ENCODE peak calls at places on chromosomes 2 and 18, in six cellular contexts. R is IMR-90, J is right lobe of liver, L is PC-3, Q is brain microvascular endothelial cell, B is tibial artery. Z is an unnamed sample.

GRCh38 chr18:21196426-21196825 is 45.6 kb upstream of the GREB1L start:
- DNase-seq in R (no peak), Q (no peak), J (no peak), L (no peak), B (no peak), Z (no peak)

GRCh38 chr2:152189622-152190495 is 14.3 kb upstream of the STAM2 start:
- DNase-seq in J (no peak), Q (peak; percentile 67), L (peak; percentile 80), R (peak; percentile 77), B (no peak), Z (no peak)

GRCh38 chr2:188456114-188456909 is 164.6 kb downstream of the GULP1 start:
- DNase-seq in R (no peak), L (peak; percentile 3), B (no peak), Q (no peak), J (peak; percentile 26), Z (no peak)

GRCh38 chr2:235940330-235940729 is 227.9 kb downstream of the GBX2 start:
- DNase-seq in L (no peak), B (peak; percentile 54), J (no peak), Q (peak; percentile 99), R (peak; percentile 97), Z (no peak)

GRCh38 chr18:50158866-50159653 is 35.9 kb downstream of the MYO5B start:
- DNase-seq in R (no peak), L (peak; percentile 79), J (no peak), Q (no peak), B (no peak), Z (no peak)

GRCh38 chr18:22503803-22504202 is 86.1 kb upstream of the CTAGE1 start:
- DNase-seq in B (peak; percentile 60), L (no peak), R (peak; percentile 97), J (no peak), Q (no peak), Z (no peak)

GRCh38 chr18:25456284-25456683 is 104.3 kb upstream of the ZNF521 start:
- DNase-seq in B (no peak), J (no peak), R (no peak), L (no peak), Q (no peak), Z (no peak)

GRCh38 chr18:48765053-48765452 is 185.7 kb downstream of the SMAD7 start:
- DNase-seq in R (no peak), L (no peak), J (peak; percentile 40), Q (no peak), B (no peak), Z (no peak)

GRCh38 chr2:238702691-238703415 is 145.0 kb upstream of the TWIST2 start:
- DNase-seq in R (no peak), J (peak; percentile 30), L (no peak), Q (no peak), B (peak; percentile 52), Z (no peak)

GRCh38 chr2:225033440-225034390 is 8.6 kb downstream of the DOCK10 start:
- DNase-seq in J (no peak), Q (no peak), L (no peak), R (no peak), B (no peak), Z (no peak)

GRCh38 chr18:37464287-37464686 is 101.3 kb downstream of the CELF4 start:
- DNase-seq in Q (no peak), L (no peak), B (no peak), J (no peak), R (no peak), Z (no peak)

GRCh38 chr18:13376841-13377351 is 158.3 kb downstream of the LDLRAD4 start:
- DNase-seq in L (no peak), Q (no peak), J (no peak), B (no peak), R (no peak), Z (peak; percentile 73)

GRCh38 chr2:125942585-125943424 is 713.2 kb upstream of the GYPC start:
- DNase-seq in L (no peak), B (no peak), Q (no peak), R (no peak), J (no peak), Z (no peak)

GRCh38 chr2:69694894-69695849 is 46.8 kb upstream of the ANXA4 start:
- DNase-seq in Q (peak; percentile 67), R (peak; percentile 91), J (no peak), B (no peak), L (peak; percentile 97), Z (no peak)

GRCh38 chr2:144470334-144470733 is 49.6 kb downstream of the ZEB2 start:
- DNase-seq in L (peak; percentile 27), B (no peak), Q (no peak), J (no peak), R (no peak), Z (no peak)

GRCh38 chr2:65607906-65608305 is 175.5 kb upstream of the SPRED2 start:
- DNase-seq in Q (no peak), B (no peak), J (no peak), R (no peak), L (no peak), Z (no peak)
- H3K27ac ChIP-seq in Q (no peak overlapping the region), B (peak overlapping the region; percentile 80), J (no peak overlapping the region), R (no peak overlapping the region), L (no peak overlapping the region), Z (no peak overlapping the region)

GRCh38 chr2:158031371-158031770 is 70.3 kb upstream of the UPP2 start:
- DNase-seq in B (no peak), Q (no peak), J (no peak), L (no peak), R (no peak), Z (no peak)

GRCh38 chr2:158038906-158039305 is 62.8 kb upstream of the UPP2 start:
- DNase-seq in L (no peak), B (no peak), Q (no peak), R (no peak), J (no peak), Z (no peak)

GRCh38 chr2:158034198-158034831 is 67.4 kb upstream of the UPP2 start:
- DNase-seq in R (peak; percentile 48), L (peak; percentile 76), J (peak; percentile 62), B (no peak), Q (peak; percentile 73), Z (no peak)
- TF ChIP-seq CTCF in R (peak; percentile 46), L (peak; percentile 71), J (peak; percentile 65), B (no peak), Q (peak; percentile 73), Z (peak; percentile 30)

DNA sequence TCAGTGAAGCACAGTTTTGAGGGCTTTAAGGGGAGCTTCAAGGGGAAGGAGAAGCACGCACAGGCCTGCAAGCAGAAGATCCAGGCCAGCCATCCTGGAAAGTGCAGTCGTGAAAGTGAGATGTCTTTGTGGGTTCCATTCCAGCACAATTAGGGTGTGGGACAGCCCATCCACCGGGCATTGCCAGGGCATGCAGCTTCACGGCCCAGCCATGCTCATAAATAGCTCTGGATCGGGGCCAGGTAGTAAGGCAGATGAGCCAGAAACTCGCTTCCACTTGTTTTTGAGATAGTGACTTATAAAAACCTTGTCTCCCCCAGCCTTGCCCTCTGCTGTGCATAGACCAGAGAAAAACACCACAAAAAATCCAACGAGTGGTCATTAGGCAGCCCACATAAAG is 21.0 kb downstream of the KDSR start:
- DNase-seq in L (no peak), B (no peak), J (no peak), R (no peak), Q (no peak), Z (no peak)
- H3K27ac ChIP-seq in L (no peak overlapping the region), B (no peak overlapping the region), J (no peak overlapping the region), R (no peak overlapping the region), Q (no peak overlapping the region), Z (no peak overlapping the region)

DNA sequence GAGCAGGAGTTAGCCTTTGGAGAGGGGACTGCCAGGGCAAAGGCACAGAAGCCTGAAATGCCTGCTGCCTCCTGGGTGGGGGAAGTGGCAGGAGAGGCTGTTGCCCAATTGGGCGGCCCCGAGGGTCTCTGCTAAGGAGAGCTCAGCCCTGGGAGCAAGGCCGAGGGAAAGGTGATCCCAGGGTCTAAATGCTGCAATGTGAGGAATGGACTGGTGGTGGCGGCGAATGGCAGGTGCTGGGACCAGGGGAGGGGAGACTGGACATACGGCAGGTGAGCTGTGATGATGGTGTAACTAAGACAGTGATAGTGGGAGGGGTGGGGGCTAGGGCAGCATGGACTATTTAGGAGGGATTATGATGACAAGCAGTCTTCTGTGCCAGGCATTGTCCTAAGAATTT is 104.0 kb downstream of the DYSF start:
- DNase-seq in Q (no peak), J (peak; percentile 41), B (no peak), L (no peak), R (no peak), Z (no peak)
- TF ChIP-seq CTCF in Q (peak; percentile 1), J (no peak), B (no peak), L (no peak), R (no peak), Z (no peak)

Z was measured in CD4-positive, alpha-beta T cell.